ENCODE peak calls at places on chromosomes 12 and 14, in nine cellular contexts. One of them, this sample, is unnamed.

GRCh38 chr12:7197846-7198245 is 8.4 kb downstream of the PEX5 start:
- DNase-seq in naive B cell: no peak
- DNase-seq in cardiac fibroblast: no peak
- DNase-seq in T-helper 2 cell: no peak
- DNase-seq in globus pallidus: no peak
- DNase-seq in H7: no peak
- DNase-seq in heart right ventricle: no peak
- DNase-seq in Ammon's horn: no peak
- DNase-seq in GM23248: no peak
- DNase-seq in this sample: no peak

GRCh38 chr12:16093825-16094224 is 182.7 kb downstream of the DERA start:
- DNase-seq in H7: no peak
- DNase-seq in globus pallidus: no peak
- DNase-seq in T-helper 2 cell: no peak
- DNase-seq in naive B cell: no peak
- DNase-seq in cardiac fibroblast: no peak
- DNase-seq in Ammon's horn: no peak
- DNase-seq in GM23248: no peak
- DNase-seq in heart right ventricle: no peak
- DNase-seq in this sample: no peak

GRCh38 chr14:92688434-92689375 is 59.7 kb downstream of the LGMN start:
- DNase-seq in T-helper 2 cell: no peak
- DNase-seq in heart right ventricle: no peak
- DNase-seq in cardiac fibroblast: no peak
- DNase-seq in GM23248: no peak
- DNase-seq in globus pallidus: no peak
- DNase-seq in H7: peak
- DNase-seq in naive B cell: no peak
- DNase-seq in Ammon's horn: no peak
- DNase-seq in this sample: no peak

GRCh38 chr12:101925352-101925751 is 48.0 kb downstream of the DRAM1 start:
- DNase-seq in cardiac fibroblast: peak
- DNase-seq in heart right ventricle: no peak
- DNase-seq in globus pallidus: no peak
- DNase-seq in T-helper 2 cell: no peak
- DNase-seq in H7: no peak
- DNase-seq in naive B cell: no peak
- DNase-seq in Ammon's horn: peak
- DNase-seq in GM23248: peak
- DNase-seq in this sample: no peak

GRCh38 chr12:50200507-50201273 is 33.5 kb upstream of the CERS5 start:
- DNase-seq in GM23248: peak
- DNase-seq in heart right ventricle: no peak
- DNase-seq in T-helper 2 cell: no peak
- DNase-seq in H7: no peak
- DNase-seq in naive B cell: no peak
- DNase-seq in Ammon's horn: no peak
- DNase-seq in cardiac fibroblast: peak
- DNase-seq in globus pallidus: no peak
- DNase-seq in this sample: no peak

GRCh38 chr14:55386037-55386798 is 25.4 kb downstream of the ATG14 start:
- DNase-seq in GM23248: no peak
- DNase-seq in T-helper 2 cell: no peak
- DNase-seq in Ammon's horn: no peak
- DNase-seq in globus pallidus: no peak
- DNase-seq in naive B cell: no peak
- DNase-seq in H7: no peak
- DNase-seq in heart right ventricle: no peak
- DNase-seq in cardiac fibroblast: no peak
- DNase-seq in this sample: no peak

GRCh38 chr14:29743566-29743965 is 184.1 kb downstream of the PRKD1 start:
- DNase-seq in T-helper 2 cell: no peak
- DNase-seq in H7: no peak
- DNase-seq in naive B cell: no peak
- DNase-seq in Ammon's horn: peak
- DNase-seq in cardiac fibroblast: no peak
- DNase-seq in GM23248: no peak
- DNase-seq in globus pallidus: peak
- DNase-seq in heart right ventricle: no peak
- DNase-seq in this sample: no peak

GRCh38 chr12:105433804-105434203 is 103.3 kb downstream of the C12orf75 start:
- DNase-seq in cardiac fibroblast: peak
- DNase-seq in naive B cell: no peak
- DNase-seq in T-helper 2 cell: no peak
- DNase-seq in Ammon's horn: no peak
- DNase-seq in H7: no peak
- DNase-seq in heart right ventricle: no peak
- DNase-seq in GM23248: peak
- DNase-seq in globus pallidus: no peak
- DNase-seq in this sample: no peak

GRCh38 chr12:52820521-52820920 is 6.6 kb upstream of the KRT4 start:
- DNase-seq in globus pallidus: no peak
- DNase-seq in naive B cell: no peak
- DNase-seq in H7: no peak
- DNase-seq in Ammon's horn: no peak
- DNase-seq in heart right ventricle: no peak
- DNase-seq in cardiac fibroblast: no peak
- DNase-seq in T-helper 2 cell: no peak
- DNase-seq in GM23248: no peak
- DNase-seq in this sample: no peak

GRCh38 chr12:95700316-95700785 is 90.2 kb downstream of the NTN4 start:
- DNase-seq in globus pallidus: no peak
- DNase-seq in cardiac fibroblast: peak
- DNase-seq in T-helper 2 cell: no peak
- DNase-seq in heart right ventricle: no peak
- DNase-seq in naive B cell: no peak
- DNase-seq in GM23248: peak
- DNase-seq in H7: no peak
- DNase-seq in Ammon's horn: no peak
- DNase-seq in this sample: no peak

GRCh38 chr14:91484744-91485143 is 25.4 kb downstream of the PPP4R3A start:
- DNase-seq in H7: no peak
- DNase-seq in cardiac fibroblast: no peak
- DNase-seq in GM23248: no peak
- DNase-seq in T-helper 2 cell: no peak
- DNase-seq in naive B cell: peak
- DNase-seq in globus pallidus: no peak
- DNase-seq in heart right ventricle: no peak
- DNase-seq in Ammon's horn: no peak
- DNase-seq in this sample: no peak

GRCh38 chr14:39491134-39491541 is 58.9 kb upstream of the FBXO33 start:
- DNase-seq in T-helper 2 cell: no peak
- DNase-seq in Ammon's horn: peak
- DNase-seq in naive B cell: peak
- DNase-seq in heart right ventricle: no peak
- DNase-seq in GM23248: peak
- DNase-seq in H7: no peak
- DNase-seq in globus pallidus: peak
- DNase-seq in cardiac fibroblast: peak
- DNase-seq in this sample: no peak

GRCh38 chr12:63889721-63890509 is 45.4 kb downstream of the SRGAP1 start:
- DNase-seq in GM23248: no peak
- DNase-seq in heart right ventricle: no peak
- DNase-seq in cardiac fibroblast: peak
- DNase-seq in Ammon's horn: no peak
- DNase-seq in T-helper 2 cell: no peak
- DNase-seq in globus pallidus: no peak
- DNase-seq in H7: no peak
- DNase-seq in naive B cell: no peak
- DNase-seq in this sample: no peak

GRCh38 chr12:509494-509893 is 49.8 kb downstream of the B4GALNT3 start:
- DNase-seq in Ammon's horn: no peak
- DNase-seq in globus pallidus: no peak
- DNase-seq in cardiac fibroblast: peak
- DNase-seq in T-helper 2 cell: no peak
- DNase-seq in H7: peak
- DNase-seq in GM23248: peak
- DNase-seq in naive B cell: no peak
- DNase-seq in heart right ventricle: no peak
- DNase-seq in this sample: peak

GRCh38 chr12:85275359-85275758 is 4.7 kb upstream of the ALX1 start:
- DNase-seq in heart right ventricle: no peak
- DNase-seq in H7: no peak
- DNase-seq in cardiac fibroblast: no peak
- DNase-seq in Ammon's horn: no peak
- DNase-seq in globus pallidus: no peak
- DNase-seq in naive B cell: no peak
- DNase-seq in GM23248: no peak
- DNase-seq in T-helper 2 cell: no peak
- DNase-seq in this sample: no peak

GRCh38 chr12:97642906-97643305 is 180.3 kb downstream of the RMST start:
- DNase-seq in H7: no peak
- DNase-seq in cardiac fibroblast: no peak
- DNase-seq in T-helper 2 cell: no peak
- DNase-seq in Ammon's horn: no peak
- DNase-seq in GM23248: no peak
- DNase-seq in globus pallidus: no peak
- DNase-seq in heart right ventricle: no peak
- DNase-seq in naive B cell: no peak
- DNase-seq in this sample: no peak

GRCh38 chr12:30218073-30218472 is 434.3 kb upstream of the TMTC1 start:
- DNase-seq in cardiac fibroblast: no peak
- DNase-seq in heart right ventricle: no peak
- DNase-seq in Ammon's horn: no peak
- DNase-seq in T-helper 2 cell: no peak
- DNase-seq in naive B cell: no peak
- DNase-seq in GM23248: no peak
- DNase-seq in globus pallidus: no peak
- DNase-seq in H7: no peak
- DNase-seq in this sample: no peak

GRCh38 chr14:68806526-68807147 is 13.8 kb upstream of the ZFP36L1 start:
- DNase-seq in Ammon's horn: no peak
- DNase-seq in GM23248: no peak
- DNase-seq in globus pallidus: no peak
- DNase-seq in heart right ventricle: no peak
- DNase-seq in T-helper 2 cell: no peak
- DNase-seq in H7: no peak
- DNase-seq in naive B cell: peak
- DNase-seq in cardiac fibroblast: no peak
- DNase-seq in this sample: no peak

GRCh38 chr12:12881495-12881894 is 9.9 kb upstream of the GPRC5A start:
- DNase-seq in H7: no peak
- DNase-seq in GM23248: peak
- DNase-seq in heart right ventricle: no peak
- DNase-seq in Ammon's horn: no peak
- DNase-seq in naive B cell: no peak
- DNase-seq in globus pallidus: no peak
- DNase-seq in T-helper 2 cell: no peak
- DNase-seq in cardiac fibroblast: peak
- DNase-seq in this sample: peak